ENCODE peak calls at places on chromosomes 11 and 22, in six cellular contexts. G, X, N, A, U and O are unnamed samples.

GRCh38 chr11:12264361-12264760 is 113.0 kb upstream of the PARVA start:
- DNase-seq in G (no peak), X (no peak), N (no peak), A (no peak), U (no peak), O (no peak)

GRCh38 chr11:76269247-76269646 is 62.9 kb upstream of the WNT11 start:
- DNase-seq in G (no peak), X (no peak), N (no peak), A (no peak), U (no peak), O (no peak)

GRCh38 chr22:19067696-19068348 is 54.4 kb downstream of the DGCR2 start:
- DNase-seq in G (no peak), X (no peak), N (no peak), A (no peak), U (no peak), O (no peak)

GRCh38 chr22:38489561-38490133 is 16.5 kb downstream of the DDX17 start:
- DNase-seq in G (no peak), X (no peak), N (no peak), A (no peak), U (no peak), O (no peak)

GRCh38 chr11:30172872-30173271 is 57.9 kb upstream of the FSHB start:
- DNase-seq in G (no peak), X (no peak), N (no peak), A (no peak), U (no peak), O (no peak)

GRCh38 chr11:68206211-68206610 is 6.9 kb downstream of the KMT5B start:
- DNase-seq in G (no peak), X (peak), N (peak), A (peak), U (no peak), O (no peak)

GRCh38 chr22:28703436-28703835 is 23.8 kb upstream of the TTC28 start:
- DNase-seq in G (no peak), X (no peak), N (no peak), A (no peak), U (no peak), O (no peak)

GRCh38 chr22:38505595-38506117 is 455 bp downstream of the DDX17 start:
- DNase-seq in G (peak), X (peak), N (no peak), A (no peak), U (no peak), O (peak)

DNA sequence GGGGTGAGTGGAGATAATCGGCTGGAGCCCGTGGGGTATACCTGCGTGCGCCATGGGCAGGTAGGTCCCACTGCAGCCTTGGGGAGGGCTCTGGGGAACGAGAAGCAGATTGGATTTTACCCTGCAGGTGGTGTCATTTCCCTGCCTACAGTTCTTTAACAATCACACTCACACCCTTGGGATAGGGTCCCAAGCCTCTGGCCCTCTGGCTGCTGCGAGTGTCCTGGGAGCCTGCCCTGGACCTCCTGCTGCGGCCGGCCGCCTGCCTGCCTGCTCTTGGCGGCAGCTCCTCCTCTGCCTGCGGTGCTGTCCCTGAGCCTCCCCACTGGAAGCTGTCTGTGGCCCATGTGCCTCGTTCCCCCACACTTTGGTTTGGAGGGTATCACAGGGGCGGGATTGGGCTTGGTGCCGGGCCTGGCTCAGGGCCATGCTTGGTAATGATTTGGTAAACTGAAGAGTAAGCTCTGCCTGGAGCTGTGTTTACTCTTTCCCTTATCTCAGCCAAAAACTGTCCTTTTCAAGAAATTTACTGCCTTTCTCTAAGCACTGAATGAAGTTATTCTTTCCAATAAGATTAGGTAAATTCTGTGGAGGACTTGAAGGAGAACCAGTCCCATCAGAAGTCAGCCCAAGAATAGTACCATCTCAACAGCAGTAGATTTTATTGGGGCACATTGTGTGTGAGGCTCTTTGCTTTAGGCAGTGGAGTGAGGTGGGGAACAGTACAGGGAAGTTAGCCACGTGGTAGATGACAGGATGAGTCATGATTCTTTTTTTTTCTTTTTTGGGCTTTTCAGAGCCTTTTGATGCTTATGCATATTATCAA is 53.7 kb downstream of the TBC1D22A start:
- DNase-seq in G (no peak), X (peak), N (peak), A (peak), U (no peak), O (no peak)
- TF ChIP-seq POLR2A in G (no peak), X (no peak), N (no peak), A (no peak), U (no peak), O (no peak)

DNA sequence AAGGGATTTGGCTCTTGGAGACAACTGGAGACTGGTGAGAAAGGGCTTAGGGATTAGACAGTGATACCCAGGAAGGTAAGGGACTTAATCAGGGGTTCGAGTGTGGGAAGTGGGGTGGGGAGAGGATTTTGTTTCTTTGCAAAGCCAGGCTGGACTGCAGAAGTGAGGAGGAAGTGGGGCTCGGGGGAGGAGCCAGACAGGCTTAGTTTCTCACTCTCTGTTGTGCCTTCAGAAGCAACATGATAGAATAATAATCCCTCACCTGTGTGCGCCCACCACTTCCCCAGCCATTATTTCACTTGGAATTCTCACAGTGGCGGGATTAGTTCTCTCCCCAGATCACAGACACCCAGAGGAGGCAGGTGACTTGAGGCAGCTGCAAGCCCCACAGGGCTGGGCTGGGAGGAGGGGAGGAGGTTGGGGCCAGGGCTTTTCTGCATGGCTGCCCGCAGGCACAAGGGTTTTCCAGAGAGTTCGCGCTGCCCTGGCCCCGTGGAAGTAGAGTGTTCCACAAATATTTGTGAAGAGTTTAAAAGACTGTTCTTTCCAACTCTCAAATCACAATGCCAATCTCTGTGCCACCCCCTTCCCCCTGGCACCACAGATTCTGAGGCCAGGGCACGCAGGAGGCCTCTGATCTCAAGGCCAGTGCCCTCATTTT is 4.0 kb upstream of the SEC14L2 start:
- DNase-seq in G (no peak), X (no peak), N (no peak), A (no peak), U (no peak), O (no peak)
- TF ChIP-seq POLR2AphosphoS5 in G (no peak), X (no peak), N (no peak), A (no peak), U (peak), O (no peak)

GRCh38 chr11:79052539-79052938 is 388.3 kb downstream of the TENM4 start:
- DNase-seq in G (no peak), X (peak), N (no peak), A (no peak), U (no peak), O (no peak)
- TF ChIP-seq TAF1 in G (no peak), X (no peak), N (no peak), A (no peak), U (no peak), O (no peak)

GRCh38 chr11:125164422-125165110 is at the start of gene PKNOX2:
- DNase-seq in G (peak), X (peak), N (peak), A (peak), U (no peak), O (peak)
- TF ChIP-seq POLR2A in G (no peak), X (no peak), N (no peak), A (no peak), U (no peak), O (no peak)

GRCh38 chr11:45000918-45001317 is 50.2 kb upstream of the TP53I11 start:
- DNase-seq in G (no peak), X (no peak), N (no peak), A (peak), U (no peak), O (no peak)

GRCh38 chr11:44999068-44999467 is 48.4 kb upstream of the TP53I11 start:
- DNase-seq in G (no peak), X (no peak), N (no peak), A (no peak), U (no peak), O (no peak)

GRCh38 chr11:44998051-44998450 is 47.4 kb upstream of the TP53I11 start:
- DNase-seq in G (no peak), X (no peak), N (no peak), A (no peak), U (no peak), O (no peak)

GRCh38 chr11:44994753-44995152 is 44.1 kb upstream of the TP53I11 start:
- DNase-seq in G (no peak), X (no peak), N (no peak), A (peak), U (no peak), O (no peak)

GRCh38 chr11:44997566-44997965 is 46.9 kb upstream of the TP53I11 start:
- DNase-seq in G (no peak), X (no peak), N (no peak), A (peak), U (no peak), O (no peak)
- TF ChIP-seq POLR2AphosphoS5 in G (no peak), X (no peak), N (no peak), A (no peak), U (no peak), O (no peak)

DNA sequence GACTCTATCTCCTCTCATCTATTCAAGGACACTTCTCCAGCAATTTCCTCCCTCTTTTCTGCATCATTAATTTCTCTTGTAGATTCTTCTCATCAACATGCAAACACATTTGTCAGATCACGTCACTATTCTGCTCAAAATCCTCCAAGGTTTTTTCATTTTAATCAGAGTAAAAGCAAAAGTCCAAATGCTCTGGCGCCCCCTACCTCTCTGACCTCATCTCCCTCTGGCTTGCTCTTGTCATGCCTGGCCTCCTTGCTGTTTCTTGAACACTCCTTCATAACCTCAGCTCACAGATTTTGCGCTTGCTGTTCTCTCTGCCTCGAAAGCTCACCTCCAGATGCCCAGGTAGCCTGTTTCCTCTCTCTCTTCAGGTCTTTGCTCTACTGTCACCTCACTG is 22.4 kb downstream of the RTCB start:
- DNase-seq in G (no peak), X (no peak), N (no peak), A (peak), U (no peak), O (no peak)
- TF ChIP-seq TAF1 in G (no peak), X (no peak), N (no peak), A (no peak), U (no peak), O (no peak)

DNA sequence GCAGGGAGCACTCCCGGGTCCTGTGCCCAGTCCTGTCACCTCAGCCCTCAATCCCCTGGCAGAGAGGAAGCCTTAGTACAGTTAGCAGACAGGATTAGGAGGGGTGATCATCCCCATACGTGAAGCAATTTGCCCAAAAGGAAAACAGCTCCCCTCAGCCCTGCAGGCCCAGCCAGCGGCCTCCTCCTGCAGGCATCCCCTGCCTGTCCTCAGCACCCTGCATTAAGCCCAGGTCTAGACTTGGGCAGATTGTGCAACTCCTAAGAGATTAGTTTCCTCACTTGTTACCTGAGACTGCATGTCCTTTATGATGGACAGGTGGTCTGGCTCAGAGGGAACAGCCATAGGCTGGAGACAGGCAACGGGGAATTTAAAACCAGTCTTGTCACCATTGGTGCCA is 95.5 kb upstream of the TMEM45B start:
- DNase-seq in G (no peak), X (no peak), N (no peak), A (no peak), U (no peak), O (no peak)
- TF ChIP-seq POLR2A in G (no peak), X (no peak), N (no peak), A (no peak), U (no peak), O (no peak)

GRCh38 chr22:33139937-33140336 is 81.8 kb upstream of the SYN3 start:
- DNase-seq in G (no peak), X (no peak), N (no peak), A (no peak), U (no peak), O (no peak)

DNA sequence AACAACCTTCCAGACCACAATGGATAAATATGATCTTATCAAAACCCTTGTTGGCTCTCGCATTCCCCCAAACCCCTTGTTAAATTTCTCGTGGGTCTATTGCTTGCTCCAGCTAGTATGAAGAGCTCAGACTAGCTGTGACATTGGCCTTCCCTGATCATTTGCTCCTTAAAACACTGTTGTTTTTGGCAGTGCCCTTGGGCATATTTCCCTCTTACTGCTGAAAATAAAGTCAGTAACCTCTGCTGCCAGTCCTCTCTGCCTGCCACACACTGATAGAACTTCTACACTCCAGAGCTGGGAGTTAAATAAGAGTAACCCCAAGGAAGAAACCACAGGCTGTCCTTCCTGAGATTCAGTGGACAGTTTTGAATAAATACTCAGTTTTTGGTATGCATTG is 84.1 kb upstream of the SYN3 start:
- DNase-seq in G (no peak), X (no peak), N (no peak), A (no peak), U (no peak), O (no peak)
- TF ChIP-seq POLR2AphosphoS5 in G (no peak), X (no peak), N (no peak), A (no peak), U (no peak), O (no peak)